ENCODE peak calls at places on chromosomes 11 and 22, in six cellular contexts. B is stimulated activated CD4-positive, alpha-beta T cell treated with anti-CD3 and anti-CD28 coated beads, Interleukin-15, amount 100 ng/mL, for 1 hour; A is HCEC 1CT; T is amygdala; R is AG20443; F is GM12865. W is an unnamed sample.

GRCh38 chr11:62012451-62013265 is 45.2 kb upstream of the FTH1 start:
- DNase-seq in R (peak; percentile 54), B (no peak), A (peak; percentile 6), F (no peak), T (no peak), W (no peak)

GRCh38 chr11:32870676-32871075 is 21.9 kb upstream of the QSER1 start:
- DNase-seq in R (no peak), T (no peak), F (peak; percentile 24), B (no peak), A (no peak), W (peak; percentile 15)

GRCh38 chr11:117219001-117219400 is 12.9 kb downstream of the PCSK7 start:
- DNase-seq in A (no peak), F (no peak), B (no peak), R (no peak), T (no peak), W (no peak)

GRCh38 chr11:75615709-75616108 is 53.1 kb downstream of the MAP6 start:
- DNase-seq in F (no peak), T (no peak), B (no peak), R (no peak), A (no peak), W (no peak)

GRCh38 chr11:83019888-83020579 is 51.7 kb downstream of the RAB30 start:
- DNase-seq in F (no peak), R (peak; percentile 26), A (no peak), B (no peak), T (peak; percentile 21), W (no peak)

GRCh38 chr22:42780070-42780540 is 59.4 kb upstream of the A4GALT start:
- DNase-seq in T (no peak), A (peak; percentile 87), F (peak; percentile 94), R (peak; percentile 80), B (no peak), W (peak; percentile 31)

GRCh38 chr22:42315392-42315756 is 44.9 kb upstream of the TCF20 start:
- DNase-seq in F (no peak), R (no peak), B (no peak), A (no peak), T (no peak), W (no peak)

GRCh38 chr11:66612458-66612857 is 4.0 kb upstream of the RBM14 start:
- DNase-seq in A (no peak), T (no peak), F (no peak), B (no peak), R (no peak), W (no peak)

GRCh38 chr11:97345031-97345430 is 955.2 kb downstream of the JRKL start:
- DNase-seq in T (no peak), A (no peak), F (no peak), B (no peak), R (no peak), W (no peak)

GRCh38 chr11:12815931-12816494 is 141.8 kb downstream of the TEAD1 start:
- DNase-seq in B (no peak), R (no peak), T (no peak), A (no peak), F (peak; percentile 38), W (no peak)

GRCh38 chr11:10414659-10415058 is 40.4 kb upstream of the AMPD3 start:
- DNase-seq in T (no peak), B (no peak), A (no peak), R (peak; percentile 63), F (peak; percentile 23), W (no peak)

GRCh38 chr11:65502274-65502851 is 3.5 kb downstream of the MALAT1 start:
- DNase-seq in R (no peak), A (peak; percentile 50), F (no peak), B (no peak), T (no peak), W (no peak)